ENCODE peak calls at places on chromosome 12, in eight cellular contexts. One of them, this sample, is unnamed.

GRCh38 chr12:84329933-84330332 is 582.7 kb downstream of the SLC6A15 start:
- DNase-seq in breast epithelium: no peak
- DNase-seq in DND-41: no peak
- DNase-seq in keratinocyte: no peak
- DNase-seq in K562: no peak
- DNase-seq in kidney: no peak
- DNase-seq in left ventricle myocardium inferior: no peak
- DNase-seq in suprapubic skin: no peak
- DNase-seq in this sample: no peak

GRCh38 chr12:2364566-2365165 is 311.9 kb downstream of the CACNA1C start:
- DNase-seq in breast epithelium: peak
- DNase-seq in DND-41: no peak
- DNase-seq in keratinocyte: no peak
- DNase-seq in K562: no peak
- DNase-seq in kidney: no peak
- DNase-seq in left ventricle myocardium inferior: no peak
- DNase-seq in suprapubic skin: peak
- DNase-seq in this sample: no peak

GRCh38 chr12:96397756-96398421 is 2.4 kb downstream of the CDK17 start:
- DNase-seq in breast epithelium: no peak
- DNase-seq in DND-41: no peak
- DNase-seq in keratinocyte: no peak
- DNase-seq in K562: no peak
- DNase-seq in kidney: no peak
- DNase-seq in left ventricle myocardium inferior: no peak
- DNase-seq in suprapubic skin: no peak
- DNase-seq in this sample: no peak

GRCh38 chr12:75862692-75863471 is 168.7 kb downstream of the PHLDA1 start:
- DNase-seq in breast epithelium: no peak
- DNase-seq in DND-41: no peak
- DNase-seq in keratinocyte: peak
- DNase-seq in K562: no peak
- DNase-seq in kidney: no peak
- DNase-seq in left ventricle myocardium inferior: no peak
- DNase-seq in suprapubic skin: no peak
- DNase-seq in this sample: no peak

GRCh38 chr12:10304161-10304574 is 3.5 kb upstream of the KLRD1 start:
- DNase-seq in breast epithelium: no peak
- DNase-seq in DND-41: no peak
- DNase-seq in keratinocyte: no peak
- DNase-seq in K562: no peak
- DNase-seq in kidney: no peak
- DNase-seq in left ventricle myocardium inferior: no peak
- DNase-seq in suprapubic skin: no peak
- DNase-seq in this sample: no peak

GRCh38 chr12:19761465-19761864 is 322.2 kb downstream of the AEBP2 start:
- DNase-seq in breast epithelium: no peak
- DNase-seq in DND-41: no peak
- DNase-seq in keratinocyte: no peak
- DNase-seq in K562: no peak
- DNase-seq in kidney: no peak
- DNase-seq in left ventricle myocardium inferior: no peak
- DNase-seq in suprapubic skin: no peak
- DNase-seq in this sample: no peak

GRCh38 chr12:50099302-50100008 is 4.4 kb upstream of the GPD1 start:
- DNase-seq in breast epithelium: no peak
- DNase-seq in DND-41: no peak
- DNase-seq in keratinocyte: no peak
- DNase-seq in K562: no peak
- DNase-seq in kidney: no peak
- DNase-seq in left ventricle myocardium inferior: no peak
- DNase-seq in suprapubic skin: no peak
- DNase-seq in this sample: no peak

GRCh38 chr12:119803391-119803791 is 73.7 kb downstream of the CIT start:
- DNase-seq in breast epithelium: no peak
- DNase-seq in DND-41: no peak
- DNase-seq in keratinocyte: no peak
- DNase-seq in K562: no peak
- DNase-seq in kidney: no peak
- DNase-seq in left ventricle myocardium inferior: no peak
- DNase-seq in suprapubic skin: no peak
- DNase-seq in this sample: peak

GRCh38 chr12:101619868-101620761 is 25.3 kb downstream of the MYBPC1 start:
- DNase-seq in breast epithelium: no peak
- DNase-seq in DND-41: no peak
- DNase-seq in keratinocyte: no peak
- DNase-seq in K562: no peak
- DNase-seq in kidney: no peak
- DNase-seq in left ventricle myocardium inferior: no peak
- DNase-seq in suprapubic skin: no peak
- DNase-seq in this sample: no peak

GRCh38 chr12:998020-998874 is 7.2 kb downstream of the ERC1 start:
- DNase-seq in breast epithelium: no peak
- DNase-seq in DND-41: no peak
- DNase-seq in keratinocyte: no peak
- DNase-seq in K562: no peak
- DNase-seq in kidney: no peak
- DNase-seq in left ventricle myocardium inferior: no peak
- DNase-seq in suprapubic skin: no peak
- DNase-seq in this sample: no peak

GRCh38 chr12:18750087-18750486 is 12.2 kb downstream of the CAPZA3 start:
- DNase-seq in breast epithelium: no peak
- DNase-seq in DND-41: no peak
- DNase-seq in keratinocyte: no peak
- DNase-seq in K562: no peak
- DNase-seq in kidney: no peak
- DNase-seq in left ventricle myocardium inferior: no peak
- DNase-seq in suprapubic skin: no peak
- DNase-seq in this sample: no peak

GRCh38 chr12:109126781-109127180 is 10.4 kb downstream of the ACACB start:
- DNase-seq in breast epithelium: no peak
- DNase-seq in DND-41: no peak
- DNase-seq in keratinocyte: no peak
- DNase-seq in K562: no peak
- DNase-seq in kidney: no peak
- DNase-seq in left ventricle myocardium inferior: no peak
- DNase-seq in suprapubic skin: no peak
- DNase-seq in this sample: no peak

GRCh38 chr12:50840809-50841487 is 1.8 kb upstream of the TMPRSS12 start:
- DNase-seq in breast epithelium: no peak
- DNase-seq in DND-41: no peak
- DNase-seq in keratinocyte: no peak
- DNase-seq in K562: no peak
- DNase-seq in kidney: no peak
- DNase-seq in left ventricle myocardium inferior: no peak
- DNase-seq in suprapubic skin: no peak
- DNase-seq in this sample: no peak

GRCh38 chr12:40693503-40693863 is 1.2 kb downstream of the CNTN1 start:
- DNase-seq in breast epithelium: peak
- DNase-seq in DND-41: no peak
- DNase-seq in keratinocyte: no peak
- DNase-seq in K562: no peak
- DNase-seq in kidney: peak
- DNase-seq in left ventricle myocardium inferior: no peak
- DNase-seq in suprapubic skin: peak
- DNase-seq in this sample: peak

GRCh38 chr12:62866451-62867082 is 68.4 kb downstream of the PPM1H start:
- DNase-seq in breast epithelium: no peak
- DNase-seq in DND-41: no peak
- DNase-seq in keratinocyte: no peak
- DNase-seq in K562: peak
- DNase-seq in kidney: no peak
- DNase-seq in left ventricle myocardium inferior: no peak
- DNase-seq in suprapubic skin: no peak
- DNase-seq in this sample: no peak

GRCh38 chr12:25458047-25458552 is 95.0 kb downstream of the LMNTD1 start:
- DNase-seq in breast epithelium: no peak
- DNase-seq in DND-41: no peak
- DNase-seq in keratinocyte: peak
- DNase-seq in K562: peak
- DNase-seq in kidney: no peak
- DNase-seq in left ventricle myocardium inferior: no peak
- DNase-seq in suprapubic skin: no peak
- DNase-seq in this sample: peak

GRCh38 chr12:48198619-48198973 is 4.5 kb downstream of the OR10AD1 start:
- DNase-seq in breast epithelium: peak
- DNase-seq in DND-41: no peak
- DNase-seq in keratinocyte: no peak
- DNase-seq in K562: peak
- DNase-seq in kidney: peak
- DNase-seq in left ventricle myocardium inferior: peak
- DNase-seq in suprapubic skin: peak
- DNase-seq in this sample: peak

GRCh38 chr12:51874486-51874885 is 13.4 kb upstream of the ANKRD33 start:
- DNase-seq in breast epithelium: no peak
- DNase-seq in DND-41: no peak
- DNase-seq in keratinocyte: no peak
- DNase-seq in K562: no peak
- DNase-seq in kidney: peak
- DNase-seq in left ventricle myocardium inferior: no peak
- DNase-seq in suprapubic skin: peak
- DNase-seq in this sample: no peak

DNA sequence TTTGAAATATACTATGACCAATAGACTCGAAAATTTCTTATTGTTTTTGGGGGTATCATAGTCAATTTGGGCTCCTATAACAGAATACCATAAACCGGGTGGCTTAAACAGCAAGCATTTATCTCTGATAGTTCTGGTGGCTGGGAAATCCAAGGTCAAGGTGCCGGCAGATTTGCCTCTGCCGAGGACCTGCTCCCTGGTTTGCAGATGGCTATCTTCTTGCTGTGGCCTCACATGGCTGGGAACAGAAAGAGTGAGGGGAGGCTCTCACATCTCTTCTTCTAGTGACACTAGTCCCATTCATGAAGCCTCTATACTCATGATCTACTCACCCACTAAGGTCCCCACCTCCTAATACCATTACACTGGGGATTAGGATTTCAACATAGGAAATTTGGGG is 70.7 kb downstream of the BORCS5 start:
- DNase-seq in breast epithelium: no peak
- DNase-seq in DND-41: no peak
- DNase-seq in keratinocyte: no peak
- DNase-seq in K562: no peak
- DNase-seq in kidney: no peak
- DNase-seq in left ventricle myocardium inferior: no peak
- DNase-seq in suprapubic skin: no peak
- DNase-seq in this sample: no peak
- H3K27ac ChIP-seq in breast epithelium: no peak
- H3K27ac ChIP-seq in DND-41: no peak
- H3K27ac ChIP-seq in keratinocyte: no peak
- H3K27ac ChIP-seq in K562: no peak
- H3K27ac ChIP-seq in kidney: no peak
- H3K27ac ChIP-seq in left ventricle myocardium inferior: no peak
- H3K27ac ChIP-seq in suprapubic skin: no peak
- H3K27ac ChIP-seq in this sample: no peak

DNA sequence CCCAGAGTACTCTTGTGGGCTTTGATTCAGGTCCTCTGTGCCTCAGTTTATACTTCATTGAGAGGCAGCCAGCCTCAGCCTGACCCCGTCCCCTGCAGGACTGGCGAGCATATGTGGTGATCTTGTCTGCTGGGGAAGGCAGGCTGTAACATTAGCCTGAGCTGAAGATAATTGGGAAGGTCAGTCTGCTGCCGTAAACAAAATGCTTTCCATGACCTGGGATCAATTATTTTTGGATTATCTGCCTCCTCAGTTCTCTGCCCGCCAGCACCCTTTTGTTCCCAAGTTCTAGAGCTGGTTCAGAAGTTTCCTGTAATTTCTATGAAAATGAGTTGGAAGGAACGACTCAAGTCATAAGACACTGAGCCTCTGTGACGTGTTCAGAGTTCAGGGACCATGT is 4.5 kb downstream of the ORAI1 start:
- DNase-seq in breast epithelium: no peak
- DNase-seq in DND-41: no peak
- DNase-seq in keratinocyte: no peak
- DNase-seq in K562: no peak
- DNase-seq in kidney: no peak
- DNase-seq in left ventricle myocardium inferior: no peak
- DNase-seq in suprapubic skin: no peak
- DNase-seq in this sample: no peak
- H3K27ac ChIP-seq in breast epithelium: peak
- H3K27ac ChIP-seq in DND-41: no peak
- H3K27ac ChIP-seq in keratinocyte: no peak
- H3K27ac ChIP-seq in K562: no peak
- H3K27ac ChIP-seq in kidney: no peak
- H3K27ac ChIP-seq in left ventricle myocardium inferior: no peak
- H3K27ac ChIP-seq in suprapubic skin: no peak
- H3K27ac ChIP-seq in this sample: no peak

DNA sequence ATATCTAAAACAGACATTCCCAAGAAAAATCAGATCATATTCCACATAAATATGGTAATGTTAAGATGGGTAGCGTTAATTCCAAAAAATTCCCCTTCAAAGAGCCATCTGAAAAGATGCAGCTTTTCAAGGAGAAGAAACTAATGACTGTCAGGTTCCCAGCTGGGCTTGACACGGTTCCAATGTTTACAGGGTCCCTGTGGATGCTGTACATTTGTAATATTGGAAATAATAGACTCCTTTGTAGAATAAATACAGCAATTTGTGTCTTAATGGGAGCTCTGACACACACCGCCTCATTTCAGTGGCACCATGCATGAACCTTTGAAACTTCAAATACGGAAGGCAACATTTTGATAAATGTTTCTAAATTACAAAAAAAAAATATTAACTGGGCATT is 140.6 kb downstream of the ITPR2 start:
- DNase-seq in breast epithelium: no peak
- DNase-seq in DND-41: no peak
- DNase-seq in keratinocyte: no peak
- DNase-seq in K562: no peak
- DNase-seq in kidney: no peak
- DNase-seq in left ventricle myocardium inferior: no peak
- DNase-seq in suprapubic skin: no peak
- DNase-seq in this sample: no peak
- H3K27ac ChIP-seq in breast epithelium: no peak
- H3K27ac ChIP-seq in DND-41: no peak
- H3K27ac ChIP-seq in keratinocyte: peak
- H3K27ac ChIP-seq in K562: no peak
- H3K27ac ChIP-seq in kidney: no peak
- H3K27ac ChIP-seq in left ventricle myocardium inferior: no peak
- H3K27ac ChIP-seq in suprapubic skin: no peak
- H3K27ac ChIP-seq in this sample: no peak

DNA sequence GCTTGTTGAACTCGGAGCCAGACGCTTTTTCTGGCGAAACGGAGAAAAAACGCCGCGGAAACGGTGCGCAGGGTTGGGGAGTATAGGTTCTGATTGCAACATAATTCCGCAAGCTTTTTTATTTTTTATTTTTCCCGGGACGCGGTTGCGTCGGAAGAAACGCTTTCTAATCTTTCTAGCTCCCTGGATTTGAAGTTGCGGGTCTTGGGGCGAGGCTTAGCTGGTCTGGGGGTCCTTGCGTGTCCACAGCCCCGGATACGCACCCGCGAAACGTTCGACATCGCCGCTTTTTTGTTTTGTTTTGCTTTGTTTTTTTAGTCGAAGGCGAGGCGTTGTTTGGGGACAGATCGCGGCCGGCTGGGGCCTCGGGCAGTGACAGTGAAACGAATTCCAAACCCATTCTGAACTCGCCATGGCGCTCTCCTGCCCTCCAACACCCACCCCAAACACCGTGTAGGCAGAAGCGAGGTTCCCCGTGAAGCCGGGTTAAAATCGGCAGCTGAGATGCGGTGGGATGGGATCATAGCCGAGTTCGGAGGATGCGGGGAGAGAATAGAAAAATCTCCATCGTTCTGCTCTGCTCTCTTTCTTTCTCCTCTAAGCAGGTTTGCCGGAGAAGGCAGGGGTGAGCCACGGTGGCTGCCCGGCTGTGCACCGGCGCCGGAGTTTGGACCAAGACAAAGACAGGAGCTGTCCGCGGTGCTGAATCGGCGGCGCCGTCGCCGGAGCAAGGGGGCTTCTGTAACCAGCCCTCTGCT is 8.1 kb upstream of the LHX5 start:
- DNase-seq in breast epithelium: no peak
- DNase-seq in DND-41: peak
- DNase-seq in keratinocyte: no peak
- DNase-seq in K562: peak
- DNase-seq in kidney: no peak
- DNase-seq in left ventricle myocardium inferior: peak
- DNase-seq in suprapubic skin: no peak
- DNase-seq in this sample: peak
- H3K27ac ChIP-seq in breast epithelium: no peak
- H3K27ac ChIP-seq in DND-41: no peak
- H3K27ac ChIP-seq in keratinocyte: no peak
- H3K27ac ChIP-seq in K562: no peak
- H3K27ac ChIP-seq in kidney: no peak
- H3K27ac ChIP-seq in left ventricle myocardium inferior: no peak
- H3K27ac ChIP-seq in suprapubic skin: no peak
- H3K27ac ChIP-seq in this sample: no peak